ENCODE peak calls at places on chromosomes 12 and 14, in seven cellular contexts. H is cardiac fibroblast, B is left lung, L is body of pancreas, J is dorsolateral prefrontal cortex, G is IMR-90, Y is mammary epithelial cell. U is an unnamed sample.

GRCh38 chr14:33781267-33781666 is 169.6 kb downstream of the EGLN3 start:
- DNase-seq in L (no peak), B (no peak), J (no peak), H (no peak), Y (no peak), G (no peak), U (no peak)

GRCh38 chr14:92627707-92628215 is 114.2 kb downstream of the RIN3 start:
- DNase-seq in L (no peak), H (no peak), Y (no peak), B (no peak), J (no peak), G (no peak), U (no peak)

GRCh38 chr14:49933128-49933527 is 40.2 kb downstream of the ARF6 start:
- DNase-seq in B (no peak), G (no peak), J (no peak), H (no peak), L (no peak), Y (no peak), U (no peak)

GRCh38 chr12:120651821-120652220 is 11.4 kb downstream of the CABP1 start:
- DNase-seq in L (no peak), Y (no peak), G (peak; percentile 26), J (no peak), B (no peak), H (peak; percentile 41), U (no peak)

GRCh38 chr12:6273931-6274687 is 36.4 kb upstream of the PLEKHG6 start:
- DNase-seq in L (no peak), G (no peak), Y (no peak), B (peak; percentile 45), J (no peak), H (peak; percentile 24), U (no peak)

GRCh38 chr14:96038558-96038919 is 623 bp upstream of the C14orf132 start:
- DNase-seq in G (no peak), B (no peak), Y (peak; percentile 25), J (no peak), H (no peak), L (no peak), U (no peak)

GRCh38 chr12:51218607-51219161 is 822 bp upstream of the POU6F1 start:
- DNase-seq in G (no peak), L (peak; percentile 82), Y (no peak), J (no peak), H (no peak), B (no peak), U (no peak)

GRCh38 chr12:111798182-111798581 is 31.4 kb downstream of the ALDH2 start:
- DNase-seq in J (no peak), H (no peak), Y (no peak), L (no peak), B (no peak), G (no peak), U (no peak)

GRCh38 chr12:63420206-63420644 is 248.1 kb downstream of the DPY19L2 start:
- DNase-seq in B (no peak), H (peak; percentile 78), L (peak; percentile 30), G (peak; percentile 59), J (no peak), Y (peak; percentile 23), U (peak; percentile 78)

GRCh38 chr12:109192358-109192757 is 76.0 kb downstream of the ACACB start:
- DNase-seq in J (no peak), B (no peak), H (peak; percentile 60), G (peak; percentile 64), L (no peak), Y (peak; percentile 83), U (peak; percentile 18)

GRCh38 chr12:57047981-57048380 is 1.9 kb downstream of the MYO1A start:
- DNase-seq in G (peak; percentile 43), Y (no peak), J (no peak), B (no peak), L (no peak), H (no peak), U (no peak)

GRCh38 chr14:63672417-63673180 is 30.9 kb upstream of the WDR89 start:
- DNase-seq in L (peak; percentile 60), G (peak; percentile 36), Y (no peak), H (no peak), J (no peak), B (no peak), U (no peak)

GRCh38 chr14:74414793-74415437 is 11.1 kb downstream of the SYNDIG1L start:
- DNase-seq in B (no peak), J (no peak), G (no peak), Y (no peak), H (no peak), L (no peak), U (no peak)

GRCh38 chr12:9340422-9341259 is 132.4 kb upstream of the PZP start:
- DNase-seq in L (no peak), H (peak; percentile 40), B (no peak), G (peak; percentile 92), Y (peak; percentile 50), J (no peak), U (peak; percentile 72)

GRCh38 chr12:27711312-27711682 is 665 bp downstream of the MRPS35 start:
- DNase-seq in Y (peak; percentile 37), B (no peak), H (peak; percentile 8), G (no peak), L (no peak), J (no peak), U (peak; percentile 12)

GRCh38 chr14:70886421-70887206 is 20.6 kb upstream of the PCNX1 start:
- DNase-seq in L (peak; percentile 39), B (no peak), J (no peak), Y (no peak), H (no peak), G (no peak), U (no peak)

GRCh38 chr12:89064780-89065179 is 287.5 kb downstream of the DUSP6 start:
- DNase-seq in H (peak; percentile 69), B (no peak), Y (peak; percentile 95), G (peak; percentile 71), J (no peak), L (no peak), U (peak; percentile 57)

GRCh38 chr12:106192659-106193403 is 54.1 kb upstream of the NUAK1 start:
- DNase-seq in L (no peak), J (peak; percentile 63), Y (no peak), H (no peak), G (no peak), B (no peak), U (no peak)

GRCh38 chr14:47917344-47917954 is 242.0 kb upstream of the MDGA2 start:
- DNase-seq in J (no peak), Y (peak; percentile 1), G (peak; percentile 13), H (peak; percentile 43), L (peak; percentile 17), B (no peak), U (peak; percentile 35)

GRCh38 chr12:62977419-62977818 is 42.5 kb upstream of the PPM1H start:
- DNase-seq in G (no peak), B (no peak), Y (peak; percentile 31), H (peak; percentile 20), L (no peak), J (no peak), U (peak; percentile 27)

GRCh38 chr12:121933522-121934317 is 15.3 kb downstream of the CFAP251 start:
- DNase-seq in J (no peak), B (peak; percentile 84), H (peak; percentile 29), L (no peak), Y (no peak), G (peak; percentile 42), U (peak; percentile 39)
- TF ChIP-seq CTCF in J (no peak), B (no peak), H (peak; percentile 7), L (no peak), Y (no peak), G (no peak), U (no peak)

DNA sequence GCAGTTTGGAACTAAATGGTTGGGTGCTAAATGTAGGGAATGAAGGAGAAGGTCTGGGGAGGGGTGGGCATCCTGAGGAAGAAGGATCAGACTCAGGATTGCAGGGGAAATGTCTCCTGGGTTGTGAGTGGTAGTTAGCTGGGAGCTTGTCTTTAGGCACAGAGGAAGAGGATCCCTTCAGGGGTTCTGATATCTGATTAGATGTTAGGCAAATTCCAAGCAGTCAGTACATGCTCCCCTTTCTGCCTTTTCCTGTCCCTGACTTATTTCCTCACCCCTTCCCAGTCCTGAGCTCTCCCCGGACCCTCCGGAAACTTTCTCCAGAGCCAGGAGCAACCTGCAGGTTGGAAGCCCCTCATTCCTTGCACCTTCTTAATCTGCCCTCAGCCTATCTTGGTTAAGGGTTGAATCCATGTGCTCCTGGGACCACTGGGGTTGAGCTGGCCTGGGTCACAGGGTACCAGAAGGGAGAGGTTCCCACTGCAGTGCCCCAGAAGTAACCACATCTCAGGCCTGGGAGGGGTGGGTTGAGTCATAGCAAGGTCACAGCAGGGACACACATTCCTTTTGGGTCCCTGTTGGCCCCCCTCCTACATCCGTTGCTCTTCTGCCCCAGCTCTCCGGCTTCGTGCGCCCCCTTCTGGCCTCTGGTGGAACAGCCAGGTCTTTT is 1.6 kb downstream of the IGFBP6 start:
- DNase-seq in G (peak; percentile 95), Y (peak; percentile 86), B (peak; percentile 95), J (peak; percentile 82), L (peak; percentile 88), H (peak; percentile 98), U (peak; percentile 95)
- H3K4me3 ChIP-seq in G (peak overlapping the region; percentile 60), Y (peak overlapping the region; percentile 61), B (no peak overlapping the region), J (peak overlapping the region; percentile 59), L (no peak overlapping the region), H (peak overlapping the region; percentile 71), U (peak overlapping the region; percentile 59)

GRCh38 chr14:24609667-24610344 is at the start of gene GZMH:
- DNase-seq in G (no peak), Y (no peak), L (no peak), B (no peak), H (no peak), J (no peak), U (no peak)

GRCh38 chr14:24607081-24607480 is 2.4 kb downstream of the GZMH start:
- DNase-seq in L (no peak), J (no peak), H (no peak), G (no peak), B (no peak), Y (no peak), U (no peak)

GRCh38 chr14:24607635-24608492 is 1.6 kb downstream of the GZMH start:
- DNase-seq in Y (no peak), G (no peak), L (no peak), J (no peak), H (no peak), B (no peak), U (no peak)

GRCh38 chr14:24605435-24606190 is 3.9 kb downstream of the GZMH start:
- DNase-seq in B (peak; percentile 41), L (peak; percentile 37), G (no peak), Y (peak; percentile 25), H (peak; percentile 1), J (no peak), U (no peak)
- TF ChIP-seq CTCF in B (peak; percentile 52), L (peak; percentile 60), G (peak; percentile 45), Y (peak; percentile 95), H (peak; percentile 39), J (peak; percentile 38), U (no peak)

DNA sequence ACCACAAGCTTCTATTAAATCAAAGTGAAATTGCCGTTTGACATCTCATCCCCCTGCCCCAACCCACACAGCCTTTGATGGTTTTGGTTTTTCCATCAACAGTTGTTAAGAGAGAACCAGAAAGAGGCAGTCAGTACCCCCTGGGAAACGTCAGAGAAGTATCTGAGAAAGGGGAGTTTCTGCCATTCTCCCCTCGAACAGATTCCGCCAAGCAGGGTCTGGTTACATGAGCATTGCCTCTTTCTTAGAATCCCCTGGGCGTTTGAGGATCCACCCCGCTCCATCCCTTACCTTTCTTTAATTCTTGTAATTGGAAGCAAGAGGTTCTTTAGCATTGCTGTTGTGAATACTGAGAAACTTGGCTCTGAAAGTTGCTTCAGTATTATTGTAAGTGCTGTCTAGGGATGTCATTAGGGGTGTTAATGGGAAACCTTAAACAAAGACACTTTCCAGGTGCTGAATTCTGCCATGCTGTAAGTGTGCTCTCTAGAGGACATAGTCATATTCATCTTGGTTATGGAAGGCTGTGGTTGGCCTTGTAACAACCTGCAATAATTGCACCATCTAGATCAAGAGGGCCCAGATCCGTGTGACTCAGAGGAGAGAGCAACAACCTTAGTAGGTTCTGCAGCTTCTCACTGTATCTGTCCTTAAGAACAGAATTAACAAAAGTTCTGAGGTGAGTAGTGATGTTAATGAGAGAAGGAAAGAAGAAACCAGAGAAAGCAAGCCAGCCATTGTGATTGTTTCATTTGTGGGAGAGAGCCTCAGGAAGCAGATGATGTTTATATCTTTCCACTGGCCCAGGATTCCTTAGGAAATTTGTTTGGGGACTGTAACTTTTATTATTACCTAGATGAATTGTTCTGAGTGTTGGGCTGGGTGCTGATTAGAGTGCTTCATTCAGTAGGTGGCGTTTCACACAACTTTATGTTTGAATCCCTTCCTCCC is 8.9 kb downstream of the TMBIM6 start:
- DNase-seq in L (no peak), B (no peak), Y (peak; percentile 90), G (peak; percentile 80), H (peak; percentile 89), J (no peak), U (peak; percentile 51)
- H3K4me3 ChIP-seq in L (no peak overlapping the region), B (no peak overlapping the region), Y (no peak overlapping the region), G (no peak overlapping the region), H (no peak overlapping the region), J (no peak overlapping the region), U (no peak overlapping the region)